ENCODE peak calls at places on chromosomes 13 and 19, in ten cellular contexts. E is amniotic epithelial cell; C is head of caudate nucleus; G is fibroblast of pulmonary artery; M is ELR; P is cerebellar nuclear complex; T is activated T-helper 1 cell treated with anti-CD3 and anti-CD28 coated beads, Interleukin-2, amount 50 U/mL, for 16 hours; A is stimulated activated CD8-positive, alpha-beta memory T cell treated with anti-CD3 and anti-CD28 coated beads, Interleukin-4, amount 100 ng/mL, for 4 hours; J is astrocyte of the hippocampus; X is neuronal stem cell. Q is an unnamed sample.

GRCh38 chr19:17026041-17026658 is 460 bp downstream of the CPAMD8 start:
- DNase-seq in P (no peak), A (no peak), G (no peak), T (no peak), X (no peak), E (no peak), J (peak; percentile 16), C (no peak), M (no peak), Q (no peak)

GRCh38 chr13:87851395-87851794 is 180.2 kb downstream of the SLITRK5 start:
- DNase-seq in T (no peak), E (no peak), X (no peak), M (no peak), A (no peak), G (no peak), C (no peak), J (peak; percentile 38), P (no peak), Q (no peak)

GRCh38 chr19:44050740-44051653 is 839 bp upstream of the ZNF223 start:
- DNase-seq in T (no peak), P (no peak), G (peak; percentile 8), A (no peak), M (peak; percentile 16), X (no peak), J (peak; percentile 19), E (peak; percentile 2), C (peak; percentile 52), Q (peak; percentile 27)

GRCh38 chr19:38977445-38978314 is 2.1 kb upstream of the FBXO17 start:
- DNase-seq in J (peak; percentile 61), A (no peak), C (no peak), X (no peak), E (peak; percentile 83), G (no peak), M (peak; percentile 68), T (no peak), P (no peak), Q (no peak)

GRCh38 chr19:13159713-13160112 is 9.5 kb downstream of the IER2 start:
- DNase-seq in X (no peak), E (no peak), C (no peak), T (no peak), J (no peak), G (no peak), M (no peak), P (no peak), A (no peak), Q (no peak)

GRCh38 chr13:112725346-112726017 is 35.6 kb downstream of the ATP11A start:
- DNase-seq in M (peak; percentile 27), P (no peak), T (no peak), G (no peak), C (no peak), E (no peak), A (no peak), X (no peak), J (peak; percentile 51), Q (no peak)

GRCh38 chr19:47587295-47587694 is 14.3 kb upstream of the ZNF541 start:
- DNase-seq in E (peak; percentile 62), J (peak; percentile 19), A (no peak), M (peak; percentile 75), P (no peak), X (no peak), T (no peak), G (peak; percentile 35), C (no peak), Q (no peak)

GRCh38 chr13:113771709-113772331 is 12.8 kb downstream of the TMEM255B start:
- DNase-seq in X (no peak), G (peak; percentile 68), J (no peak), E (peak; percentile 31), T (no peak), M (peak; percentile 60), C (no peak), P (no peak), A (no peak), Q (no peak)

GRCh38 chr19:49878744-49879070 is 1.2 kb downstream of the TBC1D17 start:
- DNase-seq in J (no peak), E (no peak), T (no peak), M (no peak), P (no peak), C (no peak), A (no peak), G (no peak), X (no peak), Q (no peak)

GRCh38 chr19:35344511-35345031 is 3.1 kb upstream of the FFAR1 start:
- DNase-seq in M (no peak), C (no peak), A (no peak), T (no peak), X (no peak), E (no peak), G (no peak), J (no peak), P (no peak), Q (no peak)

GRCh38 chr19:13195678-13196077 is 45.5 kb downstream of the IER2 start:
- DNase-seq in A (peak; percentile 15), G (no peak), C (no peak), E (no peak), J (no peak), X (no peak), M (no peak), T (peak; percentile 38), P (no peak), Q (no peak)

GRCh38 chr19:8663920-8664670 is 33.7 kb downstream of the NFILZ start:
- DNase-seq in G (no peak), X (no peak), J (no peak), A (no peak), C (no peak), P (no peak), E (no peak), T (no peak), M (no peak), Q (no peak)

GRCh38 chr19:40542197-40542859 is 34.3 kb upstream of the SHKBP1 start:
- DNase-seq in M (no peak), P (peak; percentile 51), A (no peak), X (no peak), E (no peak), C (no peak), T (no peak), G (peak; percentile 94), J (no peak), Q (no peak)

GRCh38 chr13:23743717-23744116 is 145.5 kb downstream of the MIPEP start:
- DNase-seq in E (no peak), T (no peak), G (no peak), P (no peak), J (no peak), M (no peak), C (no peak), X (no peak), A (no peak), Q (no peak)

GRCh38 chr13:73090116-73090811 is 31.5 kb downstream of the KLF5 start:
- DNase-seq in X (no peak), M (peak; percentile 93), T (no peak), G (peak; percentile 78), P (no peak), E (peak; percentile 79), A (no peak), J (peak; percentile 84), C (no peak), Q (peak; percentile 2)

GRCh38 chr19:24046550-24046949 is 40.4 kb upstream of the ZNF254 start:
- DNase-seq in E (no peak), X (no peak), G (no peak), J (no peak), P (no peak), T (no peak), A (no peak), C (no peak), M (no peak), Q (no peak)

GRCh38 chr13:65744761-65745160 is 1485.4 kb downstream of the PCDH9 start:
- DNase-seq in P (no peak), C (no peak), J (no peak), A (no peak), M (no peak), X (no peak), G (peak; percentile 65), T (no peak), E (peak; percentile 3), Q (no peak)

Q was measured in NCI-H2227 treated with DMSO at 0.1 percent for 48 hours.